ENCODE peak calls at places on chromosomes 12 and 14, in four cellular contexts. One of them, this sample, is unnamed. For H3K9me3, the result is how much of the 10 kb centered on the place peaks cover.

GRCh38 chr12:81610955-81611889 is 147.9 kb downstream of the PPFIA2 start:
- DNase-seq in OCI-LY7: peak
- DNase-seq in neural progenitor cell: peak
- DNase-seq in hepatocyte: peak
- DNase-seq in this sample: peak

GRCh38 chr12:6133642-6134041 is 9.2 kb upstream of the VWF start:
- DNase-seq in OCI-LY7: no peak
- DNase-seq in hepatocyte: no peak
- DNase-seq in neural progenitor cell: no peak
- DNase-seq in this sample: no peak

GRCh38 chr12:62647586-62647985 is 181.0 kb downstream of the MON2 start:
- DNase-seq in OCI-LY7: no peak
- DNase-seq in hepatocyte: no peak
- DNase-seq in neural progenitor cell: no peak
- DNase-seq in this sample: no peak

GRCh38 chr12:3158851-3159465 is 81.8 kb downstream of the TSPAN9 start:
- DNase-seq in neural progenitor cell: no peak
- DNase-seq in OCI-LY7: no peak
- DNase-seq in hepatocyte: peak
- DNase-seq in this sample: no peak

GRCh38 chr14:78029471-78030372 is 140.5 kb upstream of the NRXN3 start:
- DNase-seq in neural progenitor cell: peak
- DNase-seq in OCI-LY7: no peak
- DNase-seq in hepatocyte: no peak
- DNase-seq in this sample: no peak

GRCh38 chr14:80805136-80805535 is 136.4 kb downstream of the CEP128 start:
- DNase-seq in hepatocyte: no peak
- DNase-seq in OCI-LY7: no peak
- DNase-seq in neural progenitor cell: no peak
- DNase-seq in this sample: no peak

GRCh38 chr14:75340921-75341320 is 62.3 kb downstream of the FOS start:
- DNase-seq in hepatocyte: peak
- DNase-seq in OCI-LY7: peak
- DNase-seq in neural progenitor cell: no peak
- DNase-seq in this sample: no peak

GRCh38 chr12:88235183-88235833 is 93.2 kb downstream of the TMTC3 start:
- DNase-seq in OCI-LY7: no peak
- DNase-seq in neural progenitor cell: no peak
- DNase-seq in hepatocyte: no peak
- DNase-seq in this sample: no peak

GRCh38 chr12:21276826-21277225 is 57.9 kb downstream of the SLCO1A2 start:
- DNase-seq in OCI-LY7: no peak
- DNase-seq in hepatocyte: no peak
- DNase-seq in neural progenitor cell: no peak
- DNase-seq in this sample: no peak

GRCh38 chr12:823043-823698 is 70.8 kb downstream of the WNK1 start:
- DNase-seq in OCI-LY7: peak
- DNase-seq in hepatocyte: no peak
- DNase-seq in neural progenitor cell: no peak
- DNase-seq in this sample: peak

GRCh38 chr12:23895792-23896218 is 53.7 kb downstream of the SOX5 start:
- DNase-seq in hepatocyte: no peak
- DNase-seq in neural progenitor cell: peak
- DNase-seq in OCI-LY7: no peak
- DNase-seq in this sample: no peak

GRCh38 chr14:51547701-51548100 is 104.0 kb upstream of the FRMD6 start:
- DNase-seq in OCI-LY7: no peak
- DNase-seq in hepatocyte: no peak
- DNase-seq in neural progenitor cell: no peak
- DNase-seq in this sample: no peak

GRCh38 chr12:2679816-2680675 is 114.7 kb upstream of the FKBP4 start:
- DNase-seq in hepatocyte: no peak
- DNase-seq in neural progenitor cell: no peak
- DNase-seq in OCI-LY7: no peak
- DNase-seq in this sample: no peak

GRCh38 chr12:110281549-110282342 is 699 bp downstream of the ATP2A2 start:
- DNase-seq in OCI-LY7: peak
- DNase-seq in hepatocyte: peak
- DNase-seq in neural progenitor cell: no peak
- DNase-seq in this sample: peak

GRCh38 chr14:55731881-55732498 is 152.0 kb downstream of the KTN1 start:
- DNase-seq in neural progenitor cell: peak
- DNase-seq in hepatocyte: peak
- DNase-seq in OCI-LY7: peak
- DNase-seq in this sample: no peak

GRCh38 chr12:14567311-14568195 is at the start of gene PLBD1:
- DNase-seq in hepatocyte: peak
- DNase-seq in OCI-LY7: peak
- DNase-seq in neural progenitor cell: peak
- DNase-seq in this sample: no peak

GRCh38 chr12:71449373-71450070 is 9.9 kb downstream of the LGR5 start:
- DNase-seq in hepatocyte: no peak
- DNase-seq in OCI-LY7: no peak
- DNase-seq in neural progenitor cell: no peak
- DNase-seq in this sample: no peak

GRCh38 chr12:124240493-124240892 is 54.4 kb upstream of the RFLNA start:
- DNase-seq in hepatocyte: no peak
- DNase-seq in neural progenitor cell: peak
- DNase-seq in OCI-LY7: peak
- DNase-seq in this sample: no peak

GRCh38 chr12:52496590-52497071 is 3.6 kb upstream of the KRT6A start:
- DNase-seq in OCI-LY7: no peak
- DNase-seq in neural progenitor cell: peak
- DNase-seq in hepatocyte: no peak
- DNase-seq in this sample: no peak

GRCh38 chr14:82710257-82710841 is 1176.7 kb upstream of the SEL1L start:
- DNase-seq in neural progenitor cell: peak
- DNase-seq in OCI-LY7: peak
- DNase-seq in hepatocyte: peak
- DNase-seq in this sample: peak

GRCh38 chr12:4997939-4998338 is 45.7 kb upstream of the KCNA5 start:
- DNase-seq in OCI-LY7: no peak
- DNase-seq in hepatocyte: peak
- DNase-seq in neural progenitor cell: no peak
- DNase-seq in this sample: no peak

GRCh38 chr14:77660754-77661153 is 44.3 kb upstream of the SPTLC2 start:
- DNase-seq in neural progenitor cell: peak
- DNase-seq in OCI-LY7: no peak
- DNase-seq in hepatocyte: no peak
- DNase-seq in this sample: no peak

GRCh38 chr12:52213541-52214420 is 19.3 kb upstream of the KRT7 start:
- DNase-seq in neural progenitor cell: peak
- DNase-seq in hepatocyte: peak
- DNase-seq in OCI-LY7: peak
- DNase-seq in this sample: peak

GRCh38 chr12:117936722-117937484 is 31.9 kb downstream of the KSR2 start:
- DNase-seq in neural progenitor cell: no peak
- DNase-seq in OCI-LY7: no peak
- DNase-seq in hepatocyte: no peak
- DNase-seq in this sample: no peak

GRCh38 chr12:38934078-38934584 is 28.7 kb upstream of the CPNE8 start:
- DNase-seq in OCI-LY7: no peak
- DNase-seq in neural progenitor cell: no peak
- DNase-seq in hepatocyte: no peak
- DNase-seq in this sample: no peak

GRCh38 chr14:29528889-29529288 is 398.8 kb downstream of the PRKD1 start:
- DNase-seq in neural progenitor cell: no peak
- DNase-seq in hepatocyte: no peak
- DNase-seq in OCI-LY7: no peak
- DNase-seq in this sample: no peak

GRCh38 chr12:68962855-68963455 is 30.0 kb upstream of the CPM start:
- DNase-seq in OCI-LY7: no peak
- DNase-seq in neural progenitor cell: no peak
- DNase-seq in hepatocyte: peak
- DNase-seq in this sample: no peak

GRCh38 chr12:27805238-27805637 is 25.2 kb upstream of the MANSC4 start:
- DNase-seq in neural progenitor cell: no peak
- DNase-seq in OCI-LY7: no peak
- DNase-seq in hepatocyte: no peak
- DNase-seq in this sample: no peak

GRCh38 chr12:94644141-94644575 is 6.2 kb downstream of the TMCC3 start:
- DNase-seq in neural progenitor cell: no peak
- DNase-seq in hepatocyte: no peak
- DNase-seq in OCI-LY7: peak
- DNase-seq in this sample: no peak

GRCh38 chr12:98980508-98980907 is 335.4 kb downstream of the APAF1 start:
- DNase-seq in hepatocyte: no peak
- DNase-seq in neural progenitor cell: no peak
- DNase-seq in OCI-LY7: no peak
- DNase-seq in this sample: no peak

GRCh38 chr12:80268924-80269749 is 169.8 kb downstream of the OTOGL start:
- DNase-seq in OCI-LY7: no peak
- DNase-seq in neural progenitor cell: no peak
- DNase-seq in hepatocyte: no peak
- DNase-seq in this sample: no peak

GRCh38 chr12:1808798-1809480 is 11.4 kb upstream of the LRTM2 start:
- DNase-seq in neural progenitor cell: no peak
- DNase-seq in hepatocyte: no peak
- DNase-seq in OCI-LY7: no peak
- DNase-seq in this sample: no peak

GRCh38 chr12:121132601-121133481 is at the start of gene P2RX7:
- DNase-seq in OCI-LY7: peak
- DNase-seq in neural progenitor cell: peak
- DNase-seq in hepatocyte: peak
- DNase-seq in this sample: peak

GRCh38 chr12:78887008-78887407 is 22.4 kb downstream of the SYT1 start:
- DNase-seq in OCI-LY7: no peak
- DNase-seq in neural progenitor cell: no peak
- DNase-seq in hepatocyte: no peak
- DNase-seq in this sample: no peak

GRCh38 chr12:117037296-117038022 is 61.8 kb downstream of the TESC start:
- DNase-seq in neural progenitor cell: no peak
- DNase-seq in hepatocyte: peak
- DNase-seq in OCI-LY7: no peak
- DNase-seq in this sample: no peak

GRCh38 chr14:96676161-96676560 is 121.0 kb upstream of the VRK1 start:
- DNase-seq in OCI-LY7: no peak
- DNase-seq in neural progenitor cell: no peak
- DNase-seq in hepatocyte: no peak
- DNase-seq in this sample: no peak
- TF ChIP-seq EZH2phosphoT487 in OCI-LY7: no peak
- TF ChIP-seq EZH2phosphoT487 in neural progenitor cell: no peak
- TF ChIP-seq EZH2phosphoT487 in hepatocyte: no peak
- TF ChIP-seq EZH2phosphoT487 in this sample: no peak

GRCh38 chr14:88023658-88024187 is 18.8 kb downstream of the GPR65 start:
- DNase-seq in neural progenitor cell: no peak
- DNase-seq in OCI-LY7: no peak
- DNase-seq in hepatocyte: no peak
- DNase-seq in this sample: no peak

GRCh38 chr14:88026890-88027289 is 22.0 kb downstream of the GPR65 start:
- DNase-seq in OCI-LY7: no peak
- DNase-seq in hepatocyte: no peak
- DNase-seq in neural progenitor cell: no peak
- DNase-seq in this sample: no peak

GRCh38 chr14:88030079-88030478 is 25.1 kb downstream of the GPR65 start:
- DNase-seq in hepatocyte: no peak
- DNase-seq in neural progenitor cell: no peak
- DNase-seq in OCI-LY7: no peak
- DNase-seq in this sample: no peak

GRCh38 chr14:88029500-88029899 is 24.6 kb downstream of the GPR65 start:
- DNase-seq in OCI-LY7: no peak
- DNase-seq in neural progenitor cell: no peak
- DNase-seq in hepatocyte: no peak
- DNase-seq in this sample: no peak

GRCh38 chr14:88025350-88025749 is 20.4 kb downstream of the GPR65 start:
- DNase-seq in hepatocyte: no peak
- DNase-seq in OCI-LY7: no peak
- DNase-seq in neural progenitor cell: no peak
- DNase-seq in this sample: no peak
- H3K4me3 ChIP-seq in hepatocyte: no peak
- H3K4me3 ChIP-seq in OCI-LY7: no peak
- H3K4me3 ChIP-seq in neural progenitor cell: no peak
- H3K4me3 ChIP-seq in this sample: no peak

DNA sequence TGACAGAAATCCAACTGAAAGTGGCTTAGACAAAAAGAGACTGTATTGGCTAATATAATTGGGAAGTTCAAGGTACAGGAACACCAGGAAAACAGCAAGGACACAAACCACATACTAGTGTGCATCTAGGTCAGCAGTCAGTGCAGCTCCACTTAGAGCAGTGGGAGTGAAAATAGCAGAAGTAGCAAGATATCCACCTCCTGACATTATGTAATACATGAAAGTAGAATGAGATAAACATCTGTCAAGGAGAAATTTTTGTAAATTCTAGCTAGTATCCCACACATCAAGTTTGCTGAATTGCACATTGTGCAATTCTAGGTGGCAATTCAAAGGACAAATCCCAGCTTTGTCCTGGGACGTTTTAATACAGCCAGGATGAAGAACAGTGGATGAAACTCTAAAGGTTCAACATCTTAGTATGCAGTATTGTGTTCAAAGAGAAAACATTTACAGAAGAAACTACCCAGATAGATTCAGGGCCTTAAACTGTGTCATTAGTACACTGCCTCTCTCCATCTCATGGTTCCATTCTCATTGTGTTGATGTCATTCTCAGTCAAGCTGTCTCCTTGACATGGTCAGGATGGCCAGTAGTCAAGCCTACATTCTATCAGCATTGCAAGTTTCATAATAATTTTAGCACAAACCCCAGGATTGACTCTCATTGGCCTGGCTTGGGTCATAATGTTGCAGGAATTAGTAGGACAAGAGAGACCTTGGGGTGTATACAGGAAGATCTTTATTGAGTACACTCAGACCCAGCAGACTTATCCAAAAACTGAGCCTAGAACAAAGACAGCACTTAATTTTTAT is 56.8 kb downstream of the SDR9C7 start:
- DNase-seq in hepatocyte: no peak
- DNase-seq in neural progenitor cell: no peak
- DNase-seq in OCI-LY7: no peak
- DNase-seq in this sample: no peak
- H3K9me3 ChIP-seq in hepatocyte: under half
- H3K9me3 ChIP-seq in neural progenitor cell: under half
- H3K9me3 ChIP-seq in OCI-LY7: under half
- H3K9me3 ChIP-seq in this sample: under half

GRCh38 chr12:86917121-86917520 is 660.9 kb upstream of the MGAT4C start:
- DNase-seq in hepatocyte: no peak
- DNase-seq in OCI-LY7: no peak
- DNase-seq in neural progenitor cell: no peak
- DNase-seq in this sample: no peak

DNA sequence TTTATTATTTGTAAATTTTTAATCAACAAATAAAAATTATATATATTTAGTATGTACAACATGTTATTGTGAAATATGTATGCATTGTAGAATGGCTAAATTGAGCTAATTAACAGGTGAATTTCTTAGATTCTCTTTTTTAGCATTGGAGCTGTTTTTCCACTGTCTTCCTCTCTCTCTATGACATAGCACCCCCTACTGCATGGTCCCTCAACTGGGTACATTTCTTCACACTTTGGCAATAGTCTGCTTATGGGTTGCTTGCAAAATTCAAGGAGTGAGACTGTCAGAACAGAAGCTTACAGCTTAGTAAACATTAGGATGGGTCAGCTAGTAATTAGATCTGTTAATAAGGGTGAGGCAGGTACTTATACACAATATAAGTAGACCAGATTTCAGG is 658.5 kb upstream of the MGAT4C start:
- DNase-seq in neural progenitor cell: peak
- DNase-seq in OCI-LY7: no peak
- DNase-seq in hepatocyte: peak
- DNase-seq in this sample: no peak
- TF ChIP-seq EZH2phosphoT487 in neural progenitor cell: no peak
- TF ChIP-seq EZH2phosphoT487 in OCI-LY7: no peak
- TF ChIP-seq EZH2phosphoT487 in hepatocyte: no peak
- TF ChIP-seq EZH2phosphoT487 in this sample: no peak